ENCODE peak calls at places on chromosomes 13 and 19, in nine cellular contexts. E is naive thymus-derived CD8-positive, alpha-beta T cell; S is progenitor cell of endocrine pancreas; V is body of pancreas; Q is iris pigment epithelial cell; R is amygdala; A is BE2C; D is CD4-positive, alpha-beta memory T cell; Z is LoVo. P is an unnamed sample.

GRCh38 chr19:52270266-52270885 is 989 bp downstream of the ZNF766 start:
- DNase-seq in E (no peak), S (no peak), V (peak; percentile 12), Q (peak; percentile 40), R (no peak), A (peak; percentile 26), D (peak; percentile 22), Z (no peak), P (peak; percentile 58)

GRCh38 chr19:1445185-1445931 is 4.6 kb upstream of the APC2 start:
- DNase-seq in E (peak; percentile 83), S (peak; percentile 73), V (peak; percentile 69), Q (peak; percentile 40), R (peak; percentile 63), A (peak; percentile 82), D (peak; percentile 75), Z (peak; percentile 74), P (peak; percentile 52)

GRCh38 chr19:49676136-49676689 is 858 bp upstream of the PRMT1 start:
- DNase-seq in E (peak; percentile 76), S (peak; percentile 28), V (peak; percentile 88), Q (peak; percentile 95), R (peak; percentile 93), A (peak; percentile 84), D (no peak), Z (peak; percentile 90), P (no peak)

GRCh38 chr13:35283856-35284255 is 192.6 kb downstream of the MAB21L1 start:
- DNase-seq in E (no peak), S (no peak), V (no peak), Q (peak; percentile 18), R (no peak), A (peak; percentile 11), D (no peak), Z (no peak), P (peak; percentile 62)

GRCh38 chr19:33771308-33772101 is 25.2 kb upstream of the KCTD15 start:
- DNase-seq in E (peak; percentile 69), S (peak; percentile 81), V (peak; percentile 81), Q (peak; percentile 50), R (peak; percentile 22), A (peak; percentile 87), D (peak; percentile 56), Z (peak; percentile 51), P (peak; percentile 87)

GRCh38 chr19:48992571-48993174 is 436 bp downstream of the GYS1 start:
- DNase-seq in E (no peak), S (no peak), V (peak; percentile 34), Q (no peak), R (peak; percentile 67), A (no peak), D (no peak), Z (no peak), P (peak; percentile 55)

GRCh38 chr13:111484959-111485358 is 164.5 kb downstream of the TEX29 start:
- DNase-seq in E (no peak), S (no peak), V (no peak), Q (no peak), R (no peak), A (no peak), D (no peak), Z (no peak), P (no peak)

GRCh38 chr19:39156230-39156890 is 30.8 kb downstream of the PAK4 start:
- DNase-seq in E (no peak), S (no peak), V (peak; percentile 65), Q (peak; percentile 10), R (no peak), A (peak; percentile 22), D (no peak), Z (no peak), P (peak; percentile 57)

GRCh38 chr19:45123440-45123850 is 30.5 kb downstream of the PPP1R37 start:
- DNase-seq in E (no peak), S (no peak), V (no peak), Q (no peak), R (no peak), A (no peak), D (no peak), Z (no peak), P (peak; percentile 52)

GRCh38 chr19:51002542-51003311 is 1.3 kb upstream of the KLK8 start:
- DNase-seq in E (no peak), S (no peak), V (peak; percentile 59), Q (no peak), R (peak; percentile 28), A (peak; percentile 57), D (no peak), Z (peak; percentile 60), P (peak; percentile 100)

GRCh38 chr19:8468761-8469458 is 24.1 kb downstream of the HNRNPM start:
- DNase-seq in E (no peak), S (no peak), V (no peak), Q (peak; percentile 68), R (no peak), A (no peak), D (no peak), Z (no peak), P (no peak)

GRCh38 chr13:48686810-48687209 is 33.1 kb downstream of the CYSLTR2 start:
- DNase-seq in E (no peak), S (no peak), V (no peak), Q (no peak), R (no peak), A (no peak), D (no peak), Z (no peak), P (no peak)

GRCh38 chr13:48633695-48634094 is 20.0 kb upstream of the CYSLTR2 start:
- DNase-seq in E (no peak), S (no peak), V (no peak), Q (no peak), R (no peak), A (no peak), D (no peak), Z (no peak), P (no peak)

GRCh38 chr19:13790354-13790753 is 4.9 kb upstream of the ZSWIM4 start:
- DNase-seq in E (no peak), S (no peak), V (no peak), Q (peak; percentile 73), R (no peak), A (no peak), D (peak; percentile 53), Z (no peak), P (no peak)

GRCh38 chr19:604355-604754 is 14.7 kb downstream of the HCN2 start:
- DNase-seq in E (no peak), S (no peak), V (no peak), Q (no peak), R (no peak), A (peak; percentile 68), D (peak; percentile 24), Z (no peak), P (peak; percentile 18)

GRCh38 chr19:55909801-55910200 is 22.3 kb downstream of the NLRP13 start:
- DNase-seq in E (no peak), S (no peak), V (no peak), Q (no peak), R (no peak), A (no peak), D (no peak), Z (no peak), P (no peak)

GRCh38 chr19:27966390-27966816 is 1246.5 kb downstream of the UQCRFS1 start:
- DNase-seq in E (no peak), S (no peak), V (no peak), Q (peak; percentile 13), R (no peak), A (no peak), D (peak; percentile 1), Z (peak; percentile 9), P (peak; percentile 46)

GRCh38 chr13:72523049-72523448 is 204.4 kb downstream of the MZT1 start:
- DNase-seq in E (no peak), S (no peak), V (no peak), Q (no peak), R (no peak), A (no peak), D (no peak), Z (no peak), P (no peak)

GRCh38 chr13:29684441-29684840 is 89.0 kb upstream of the SLC7A1 start:
- DNase-seq in E (no peak), S (no peak), V (no peak), Q (no peak), R (no peak), A (no peak), D (no peak), Z (no peak), P (no peak)

GRCh38 chr13:48828962-48829405 is 146.7 kb upstream of the FNDC3A start:
- DNase-seq in E (no peak), S (no peak), V (peak; percentile 7), Q (peak; percentile 50), R (no peak), A (peak; percentile 22), D (peak; percentile 13), Z (no peak), P (peak; percentile 16)

GRCh38 chr13:60627071-60627686 is 230.2 kb downstream of the TDRD3 start:
- DNase-seq in E (no peak), S (peak; percentile 30), V (peak; percentile 16), Q (peak; percentile 20), R (no peak), A (peak; percentile 64), D (no peak), Z (peak; percentile 33), P (peak; percentile 52)

GRCh38 chr19:49567722-49568454 is 12.5 kb downstream of the NOSIP start:
- DNase-seq in E (peak; percentile 90), S (no peak), V (no peak), Q (peak; percentile 59), R (no peak), A (no peak), D (peak; percentile 97), Z (peak; percentile 52), P (no peak)

GRCh38 chr13:75136151-75136550 is 345.8 kb downstream of the TBC1D4 start:
- DNase-seq in E (no peak), S (no peak), V (no peak), Q (peak; percentile 36), R (no peak), A (no peak), D (no peak), Z (no peak), P (no peak)

GRCh38 chr19:5624154-5624663 is 1.3 kb downstream of the SAFB start:
- DNase-seq in E (peak; percentile 68), S (no peak), V (peak; percentile 75), Q (peak; percentile 63), R (no peak), A (peak; percentile 21), D (peak; percentile 26), Z (no peak), P (peak; percentile 18)

GRCh38 chr13:41284512-41285288 is 21.3 kb upstream of the MTRF1 start:
- DNase-seq in E (no peak), S (no peak), V (no peak), Q (peak; percentile 94), R (no peak), A (no peak), D (no peak), Z (peak; percentile 56), P (peak; percentile 77)

GRCh38 chr19:49861541-49862410 is 5.6 kb downstream of the PNKP start:
- DNase-seq in E (no peak), S (no peak), V (no peak), Q (no peak), R (no peak), A (no peak), D (no peak), Z (no peak), P (no peak)

GRCh38 chr13:59545007-59545406 is 618.7 kb downstream of the DIAPH3 start:
- DNase-seq in E (no peak), S (no peak), V (no peak), Q (no peak), R (no peak), A (peak; percentile 10), D (no peak), Z (no peak), P (no peak)

GRCh38 chr13:93727301-93728141 is 500.9 kb downstream of the GPC6 start:
- DNase-seq in E (no peak), S (no peak), V (no peak), Q (peak; percentile 61), R (no peak), A (no peak), D (no peak), Z (no peak), P (no peak)